ENCODE peak calls at places on chromosomes 4 and X, in eight cellular contexts. G is left cardiac atrium; B is WTC11; Y is stimulated activated CD4-positive, alpha-beta T cell treated with anti-CD3 and anti-CD28 coated beads, Interleukin-15, amount 100 ng/mL, for 24 hours; F is Calu3; D is ELR; P is left ventricle myocardium inferior; A is hippocampal formation. Z is an unnamed sample.
A peak's percentile ranks its signal among the peaks of the same experiment; 100 is the strongest.

GRCh38 chrX:22063284-22063683 is 31.2 kb downstream of the PHEX start:
- DNase-seq in G (no peak), B (no peak), Y (peak; percentile 66), F (peak; percentile 20), D (no peak), P (no peak), A (no peak), Z (no peak)

GRCh38 chr4:177182156-177182555 is 127.5 kb upstream of the NEIL3 start:
- DNase-seq in G (no peak), B (no peak), Y (no peak), F (no peak), D (no peak), P (no peak), A (no peak), Z (no peak)

GRCh38 chrX:86104526-86104925 is 43.7 kb upstream of the DACH2 start:
- DNase-seq in G (no peak), B (no peak), Y (no peak), F (no peak), D (no peak), P (no peak), A (no peak), Z (no peak)

GRCh38 chrX:67607436-67607835 is 63.6 kb downstream of the AR start:
- DNase-seq in G (no peak), B (no peak), Y (no peak), F (no peak), D (peak; percentile 15), P (no peak), A (no peak), Z (no peak)

GRCh38 chr4:2449511-2450392 is 19.2 kb upstream of the RNF4 start:
- DNase-seq in G (no peak), B (no peak), Y (no peak), F (no peak), D (no peak), P (no peak), A (no peak), Z (no peak)

GRCh38 chrX:14449773-14450172 is 79.6 kb upstream of the GLRA2 start:
- DNase-seq in G (no peak), B (no peak), Y (no peak), F (no peak), D (no peak), P (no peak), A (no peak), Z (no peak)

GRCh38 chr4:8228319-8229250 is 29.5 kb downstream of the SH3TC1 start:
- DNase-seq in G (peak; percentile 77), B (no peak), Y (peak; percentile 86), F (no peak), D (peak; percentile 65), P (peak; percentile 70), A (no peak), Z (peak; percentile 47)

GRCh38 chr4:123599920-123600394 is 203.4 kb downstream of the SPRY1 start:
- DNase-seq in G (peak; percentile 59), B (peak; percentile 43), Y (peak; percentile 22), F (peak; percentile 80), D (peak; percentile 10), P (peak; percentile 73), A (peak; percentile 15), Z (no peak)

GRCh38 chr4:3263053-3263958 is 14.3 kb downstream of the MSANTD1 start:
- DNase-seq in G (peak; percentile 2), B (peak; percentile 6), Y (no peak), F (no peak), D (no peak), P (no peak), A (no peak), Z (no peak)

GRCh38 chrX:134803551-134804183 is 145.4 kb upstream of the PLAC1 start:
- DNase-seq in G (no peak), B (no peak), Y (no peak), F (no peak), D (no peak), P (no peak), A (no peak), Z (no peak)